ENCODE peak calls at places on chromosomes 1 and 21, in four cellular contexts. O is H9, H is IMR-90, N is mesenchymal stem cell. S is an unnamed sample.

GRCh38 chr21:46661211-46661625 is 25.7 kb downstream of the PRMT2 start:
- DNase-seq in O (peak), H (peak), N (peak), S (peak)

GRCh38 chr1:57262472-57262871 is 161.4 kb downstream of the DAB1 start:
- DNase-seq in O (peak), H (no peak), N (no peak), S (no peak)

GRCh38 chr1:65020774-65021173 is 54.4 kb upstream of the JAK1 start:
- DNase-seq in O (no peak), H (peak), N (peak), S (no peak)

GRCh38 chr1:226643167-226643566 is 94.6 kb downstream of the STUM start:
- DNase-seq in O (no peak), H (peak), N (peak), S (no peak)

GRCh38 chr1:6329851-6330250 is 63.7 kb downstream of the ACOT7 start:
- DNase-seq in O (no peak), H (peak), N (no peak), S (no peak)

GRCh38 chr1:205914730-205915129 is 28.5 kb downstream of the SLC26A9 start:
- DNase-seq in O (no peak), H (no peak), N (no peak), S (no peak)

GRCh38 chr1:190497561-190497960 is 19.9 kb upstream of the BRINP3 start:
- DNase-seq in O (no peak), H (no peak), N (no peak), S (no peak)

GRCh38 chr1:5585256-5585655 is 407.0 kb downstream of the NPHP4 start:
- DNase-seq in O (peak), H (no peak), N (no peak), S (no peak)

GRCh38 chr1:70990460-70991253 is 57.0 kb downstream of the PTGER3 start:
- DNase-seq in O (no peak), H (no peak), N (no peak), S (no peak)

DNA sequence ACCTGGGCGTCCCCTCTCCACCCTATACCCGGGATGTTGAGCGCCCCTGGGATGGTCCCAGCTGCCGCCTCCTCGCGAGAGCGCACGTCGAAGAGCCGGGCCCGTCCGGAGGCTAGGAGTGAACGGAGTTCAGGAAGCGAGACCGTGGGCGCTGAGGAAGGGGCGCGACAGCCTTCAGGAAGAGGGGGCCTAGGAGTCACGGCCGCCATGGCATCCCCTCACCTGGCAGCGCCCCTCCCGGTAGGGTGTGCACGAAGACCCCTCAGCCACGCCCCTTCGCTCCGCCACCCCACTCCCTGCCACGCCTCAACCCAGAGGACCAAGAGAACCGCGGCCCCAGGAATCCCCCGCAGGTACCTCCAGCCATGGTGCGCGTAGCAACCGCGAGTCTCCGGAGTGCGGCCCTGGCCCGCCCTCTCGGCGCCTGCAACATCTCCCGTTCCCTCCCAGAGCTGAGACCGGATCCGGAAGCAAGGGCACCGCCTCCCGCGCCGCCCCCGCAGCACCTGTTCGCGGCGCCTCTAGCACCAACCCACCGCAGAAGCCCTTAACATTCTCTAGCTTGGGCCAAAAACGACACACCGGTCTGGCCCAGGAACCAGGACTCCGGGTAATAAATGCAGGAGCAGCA is at the start of gene TSTD1:
- DNase-seq in O (peak), H (no peak), N (no peak), S (peak)
- H2BK120ac ChIP-seq in O (no peak), H (no peak), N (no peak), S (no peak)

GRCh38 chr1:180270767-180271639 is 40.9 kb downstream of the LHX4 start:
- DNase-seq in O (no peak), H (peak), N (peak), S (no peak)

GRCh38 chr1:180269848-180270766 is 40.0 kb downstream of the LHX4 start:
- DNase-seq in O (peak), H (no peak), N (no peak), S (no peak)

GRCh38 chr1:180273066-180273465 is 43.0 kb downstream of the LHX4 start:
- DNase-seq in O (no peak), H (no peak), N (no peak), S (no peak)

GRCh38 chr1:180272395-180272794 is 42.3 kb downstream of the LHX4 start:
- DNase-seq in O (no peak), H (no peak), N (no peak), S (no peak)

DNA sequence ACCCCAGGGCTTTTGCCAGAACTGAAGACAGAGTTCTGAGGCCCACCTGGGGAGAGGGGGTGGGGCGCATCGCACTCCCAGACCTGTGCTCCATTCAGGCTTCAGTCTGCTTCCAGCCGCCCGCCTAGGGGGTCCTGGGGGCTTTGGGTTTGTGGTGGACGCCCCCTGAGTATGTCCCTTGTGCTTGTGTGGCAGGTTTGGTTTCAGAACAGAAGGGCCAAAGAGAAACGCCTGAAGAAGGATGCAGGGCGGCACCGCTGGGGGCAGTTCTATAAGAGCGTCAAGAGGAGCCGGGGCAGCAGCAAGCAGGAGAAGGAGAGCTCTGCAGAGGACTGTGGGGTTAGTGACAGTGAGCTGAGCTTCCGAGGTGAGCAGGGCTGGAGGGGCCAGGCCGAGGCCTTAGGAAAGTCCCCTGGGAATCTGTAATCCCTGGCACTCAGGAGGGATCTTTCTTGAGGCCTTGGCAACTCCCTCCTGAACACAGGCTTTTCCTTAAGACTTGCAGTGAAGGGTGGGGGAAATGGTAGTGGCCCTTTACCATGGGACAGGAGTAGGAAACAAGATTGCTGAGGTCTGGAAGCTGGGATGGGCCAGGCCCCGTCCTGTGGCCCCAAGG is 41.7 kb downstream of the LHX4 start:
- DNase-seq in O (no peak), H (no peak), N (no peak), S (no peak)
- H2BK15ac ChIP-seq in O (no peak), H (no peak), N (no peak), S (no peak)

DNA sequence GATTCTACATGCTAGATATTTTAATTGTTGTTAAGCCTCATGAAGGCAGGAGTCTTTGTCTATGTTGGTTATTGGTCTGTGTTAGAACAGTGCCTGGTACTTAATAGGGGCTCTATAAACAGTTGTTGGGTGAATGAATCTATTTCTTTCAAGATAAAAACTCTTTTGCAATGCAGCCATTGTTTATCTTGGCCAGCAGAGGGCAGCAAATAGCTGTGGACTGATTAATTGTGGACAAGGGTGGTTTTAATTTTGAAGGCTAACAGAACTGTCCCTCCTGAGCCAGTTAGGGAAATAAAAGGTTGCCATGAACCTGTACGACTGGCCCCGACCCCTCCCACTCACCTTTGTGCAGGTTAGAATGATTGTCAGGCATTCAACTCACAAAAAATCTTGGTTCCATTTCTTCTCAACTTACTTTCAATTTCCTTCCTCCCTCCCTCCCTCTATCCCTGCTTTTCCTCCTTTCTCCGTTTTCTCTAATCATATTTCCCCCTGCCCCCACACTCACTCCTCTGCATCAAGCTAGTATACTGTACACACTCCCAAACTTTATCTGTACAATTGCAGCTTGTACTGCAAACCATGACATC is 66.3 kb upstream of the DIRAS3 start:
- DNase-seq in O (no peak), H (peak), N (peak), S (peak)
- H3K27ac ChIP-seq in O (no peak), H (no peak), N (no peak), S (no peak)

GRCh38 chr1:212595229-212595628 is 13.3 kb upstream of the ATF3 start:
- DNase-seq in O (peak), H (no peak), N (no peak), S (no peak)
- H2BK120ac ChIP-seq in O (no peak), H (peak), N (peak), S (no peak)

GRCh38 chr1:156836892-156837291 is 20.2 kb upstream of the SH2D2A start:
- DNase-seq in O (no peak), H (no peak), N (no peak), S (no peak)

GRCh38 chr1:156839426-156840109 is 19.3 kb downstream of the INSRR start:
- DNase-seq in O (no peak), H (no peak), N (no peak), S (no peak)

GRCh38 chr1:156840186-156840585 is 18.7 kb downstream of the INSRR start:
- DNase-seq in O (no peak), H (no peak), N (no peak), S (no peak)

GRCh38 chr1:156840880-156841279 is 18.0 kb downstream of the INSRR start:
- DNase-seq in O (no peak), H (no peak), N (no peak), S (no peak)

GRCh38 chr1:156838972-156839371 is 19.9 kb downstream of the INSRR start:
- DNase-seq in O (peak), H (no peak), N (peak), S (no peak)
- H2BK15ac ChIP-seq in O (no peak), H (no peak), N (no peak), S (no peak)

GRCh38 chr1:53943090-53943489 is 2.4 kb downstream of the IFT25 start:
- DNase-seq in O (no peak), H (no peak), N (no peak), S (no peak)

GRCh38 chr1:53943490-53944043 is 1.9 kb downstream of the IFT25 start:
- DNase-seq in O (no peak), H (no peak), N (no peak), S (no peak)

GRCh38 chr1:53945183-53945432 is 391 bp downstream of the IFT25 start:
- DNase-seq in O (no peak), H (no peak), N (no peak), S (no peak)

GRCh38 chr1:53945433-53946251 is at the start of gene IFT25:
- DNase-seq in O (peak), H (peak), N (peak), S (peak)

GRCh38 chr1:53944469-53945182 is 873 bp downstream of the IFT25 start:
- DNase-seq in O (peak), H (no peak), N (peak), S (no peak)
- H3K27ac ChIP-seq in O (no peak), H (peak), N (peak), S (no peak)

GRCh38 chr1:234954613-234955012 is 174.0 kb downstream of the TOMM20 start:
- DNase-seq in O (no peak), H (no peak), N (no peak), S (no peak)
- H2BK120ac ChIP-seq in O (no peak), H (peak), N (peak), S (no peak)

DNA sequence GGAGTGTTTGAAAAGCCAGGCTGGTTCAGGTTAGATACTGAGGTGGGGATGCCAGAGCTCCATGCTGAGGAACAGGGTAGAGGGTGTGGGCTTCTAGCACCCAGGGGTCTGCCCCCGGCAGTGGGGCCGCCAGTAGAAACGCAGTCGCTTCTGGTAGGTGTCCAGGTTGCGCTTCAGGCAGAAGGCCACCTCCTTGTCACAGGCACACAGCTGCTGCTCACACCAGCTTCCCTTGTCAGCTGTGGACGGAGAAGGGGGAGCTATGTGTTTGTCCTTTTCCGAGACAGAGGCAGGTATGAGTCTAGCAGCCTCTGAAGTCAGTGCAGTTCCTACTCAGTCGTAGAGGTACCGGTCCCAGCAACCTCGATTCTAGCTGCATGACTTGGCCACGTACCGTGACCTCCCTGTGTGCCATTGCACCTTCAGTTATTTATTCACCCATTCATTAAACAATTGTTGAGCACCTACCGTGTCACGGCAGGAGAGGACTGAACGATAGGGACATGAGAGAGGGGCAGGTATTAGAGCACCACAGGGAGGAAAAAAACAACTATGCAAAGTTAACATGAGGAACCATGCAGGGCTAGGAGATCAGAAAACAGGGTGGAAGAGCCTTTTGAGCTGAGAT is 5.2 kb downstream of the PLA2G2D start:
- DNase-seq in O (no peak), H (no peak), N (no peak), S (no peak)
- H2BK15ac ChIP-seq in O (no peak), H (no peak), N (no peak), S (no peak)

GRCh38 chr1:202192770-202193613 is 607 bp upstream of the LGR6 start:
- DNase-seq in O (peak), H (peak), N (peak), S (peak)
- H3K27ac ChIP-seq in O (no peak), H (no peak), N (no peak), S (no peak)

DNA sequence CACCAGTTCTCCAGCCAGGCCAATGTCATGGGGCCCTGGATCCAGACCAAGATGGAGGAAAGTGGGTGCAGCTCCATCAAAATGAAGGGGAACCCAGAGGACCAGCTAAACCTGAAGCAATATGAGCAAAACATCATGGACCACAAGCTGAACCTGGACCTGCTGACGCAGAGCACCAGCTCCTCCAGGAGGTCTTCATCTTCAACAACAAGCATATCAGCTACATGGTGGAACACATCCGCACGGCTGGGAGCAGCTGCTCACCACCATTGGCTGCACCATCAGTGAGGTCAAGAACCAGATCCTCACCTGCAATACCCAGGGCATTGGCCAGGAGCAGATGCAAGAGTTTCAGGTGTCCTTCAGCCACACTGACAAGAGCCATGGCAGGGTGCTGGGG is 13.7 kb upstream of the EPHA10 start:
- DNase-seq in O (no peak), H (no peak), N (no peak), S (no peak)
- H2BK120ac ChIP-seq in O (no peak), H (no peak), N (no peak), S (no peak)